ENCODE peak calls at places on chromosomes 16 and 17, in eight cellular contexts. V, I, N, D, Y, J, K and L are unnamed samples.

GRCh38 chr17:17355426-17355825 is 52.3 kb downstream of the NT5M start:
- DNase-seq in V (no peak), I (no peak), N (no peak), D (no peak), Y (no peak), J (peak; percentile 46), K (no peak), L (no peak)

GRCh38 chr16:82004651-82005490 is 6.4 kb downstream of the SDR42E1 start:
- DNase-seq in V (no peak), I (no peak), N (no peak), D (no peak), Y (no peak), J (no peak), K (no peak), L (peak; percentile 38)

GRCh38 chr17:72119963-72120877 is 600 bp upstream of the SOX9 start:
- DNase-seq in V (no peak), I (peak; percentile 66), N (peak; percentile 23), D (peak; percentile 57), Y (no peak), J (peak; percentile 72), K (peak; percentile 76), L (peak; percentile 58)

GRCh38 chr16:78505544-78506371 is 406.3 kb downstream of the WWOX start:
- DNase-seq in V (no peak), I (peak; percentile 71), N (peak; percentile 69), D (no peak), Y (peak; percentile 92), J (peak; percentile 68), K (peak; percentile 53), L (peak; percentile 47)

GRCh38 chr17:3735515-3735914 is 11.8 kb downstream of the HASPIN start:
- DNase-seq in V (no peak), I (no peak), N (no peak), D (no peak), Y (no peak), J (no peak), K (no peak), L (no peak)

GRCh38 chr16:3938843-3939624 is 58.5 kb upstream of the CREBBP start:
- DNase-seq in V (peak; percentile 50), I (peak; percentile 68), N (no peak), D (peak; percentile 49), Y (peak; percentile 45), J (peak; percentile 83), K (peak; percentile 90), L (no peak)

GRCh38 chr16:11411059-11411550 is 65.8 kb downstream of the RMI2 start:
- DNase-seq in V (no peak), I (no peak), N (no peak), D (no peak), Y (no peak), J (no peak), K (no peak), L (no peak)

GRCh38 chr17:21058098-21058893 is 15.5 kb upstream of the USP22 start:
- DNase-seq in V (no peak), I (no peak), N (no peak), D (no peak), Y (no peak), J (no peak), K (peak; percentile 57), L (no peak)

GRCh38 chr16:61936522-61936921 is 99.7 kb downstream of the CDH8 start:
- DNase-seq in V (no peak), I (no peak), N (no peak), D (no peak), Y (no peak), J (no peak), K (no peak), L (no peak)

GRCh38 chr17:81253358-81254131 is 14.4 kb downstream of the NDUFAF8 start:
- DNase-seq in V (peak; percentile 46), I (no peak), N (peak; percentile 66), D (no peak), Y (peak; percentile 53), J (no peak), K (no peak), L (peak; percentile 49)

GRCh38 chr17:82315703-82316358 is 1.6 kb downstream of the CD7 start:
- DNase-seq in V (peak; percentile 52), I (no peak), N (no peak), D (no peak), Y (no peak), J (no peak), K (no peak), L (peak; percentile 63)

GRCh38 chr17:62708587-62708986 is 81.1 kb downstream of the MRC2 start:
- DNase-seq in V (no peak), I (no peak), N (no peak), D (no peak), Y (no peak), J (no peak), K (peak; percentile 28), L (no peak)

GRCh38 chr17:34837796-34838195 is 123.5 kb downstream of the CCT6B start:
- DNase-seq in V (no peak), I (no peak), N (no peak), D (no peak), Y (no peak), J (no peak), K (peak; percentile 56), L (no peak)

GRCh38 chr16:1181715-1182671 is 29.1 kb downstream of the CACNA1H start:
- DNase-seq in V (no peak), I (peak; percentile 81), N (no peak), D (no peak), Y (peak; percentile 91), J (peak; percentile 87), K (no peak), L (peak; percentile 83)

GRCh38 chr16:70764632-70765031 is 36.3 kb downstream of the VAC14 start:
- DNase-seq in V (no peak), I (no peak), N (no peak), D (no peak), Y (no peak), J (no peak), K (no peak), L (no peak)

GRCh38 chr17:78494961-78495330 is 82.2 kb downstream of the DNAH17 start:
- DNase-seq in V (no peak), I (no peak), N (no peak), D (no peak), Y (no peak), J (no peak), K (no peak), L (no peak)

DNA sequence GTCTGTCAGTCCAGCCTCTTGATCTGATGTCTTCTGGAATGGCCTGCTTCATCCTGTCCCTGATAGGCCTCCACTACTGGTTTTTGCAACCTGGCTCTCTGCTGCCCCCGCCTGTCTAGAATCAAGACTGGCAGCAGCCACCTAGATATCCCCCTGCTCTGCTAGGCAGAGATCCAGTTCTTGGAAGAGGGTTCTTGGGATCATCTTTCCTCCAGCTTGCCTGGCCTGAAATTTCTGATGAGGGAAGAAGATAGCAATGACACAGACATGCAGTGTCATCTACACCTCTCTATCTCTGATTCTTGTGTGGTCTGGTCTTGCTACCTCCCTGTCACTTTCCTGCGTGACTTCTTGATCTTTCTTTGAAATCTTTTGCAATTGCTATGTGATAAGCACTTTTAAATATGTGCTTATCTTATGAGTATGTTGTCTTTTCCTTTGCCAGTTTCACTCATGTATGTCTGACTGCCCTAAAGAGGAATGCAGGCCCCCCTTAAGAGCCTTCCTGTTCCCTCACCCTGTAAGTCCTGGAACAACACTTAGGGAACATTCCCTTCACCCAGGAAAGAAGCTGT is 20.3 kb upstream of the NFATC3 start:
- DNase-seq in V (peak; percentile 58), I (peak; percentile 75), N (peak; percentile 64), D (no peak), Y (peak; percentile 65), J (peak; percentile 89), K (peak; percentile 77), L (peak; percentile 40)
- TF ChIP-seq CTCF in V (peak; percentile 85), I (peak; percentile 86), N (peak; percentile 68), D (peak; percentile 84), Y (peak; percentile 50), J (peak; percentile 87), K (peak; percentile 84), L (peak; percentile 68)

GRCh38 chr17:944266-944665 is 35.3 kb downstream of the NXN start:
- DNase-seq in V (no peak), I (no peak), N (no peak), D (no peak), Y (no peak), J (no peak), K (no peak), L (no peak)
- H3K27ac ChIP-seq in V (no peak overlapping the region), I (no peak overlapping the region), N (no peak overlapping the region), D (no peak overlapping the region), Y (peak overlapping the region; percentile 80), J (no peak overlapping the region), K (peak overlapping the region; percentile 26), L (no peak overlapping the region)

GRCh38 chr17:74104921-74105320 is 98.6 kb upstream of the RPL38 start:
- DNase-seq in V (no peak), I (no peak), N (no peak), D (no peak), Y (no peak), J (no peak), K (no peak), L (no peak)
- H3K9me3 ChIP-seq in V (no peaks in the 10 kb centered on the region), I (no peaks in the 10 kb centered on the region), N (no peaks in the 10 kb centered on the region), D (no peaks in the 10 kb centered on the region), Y (no peaks in the 10 kb centered on the region), J (no peaks in the 10 kb centered on the region), K (no peaks in the 10 kb centered on the region), L (no peaks in the 10 kb centered on the region)

DNA sequence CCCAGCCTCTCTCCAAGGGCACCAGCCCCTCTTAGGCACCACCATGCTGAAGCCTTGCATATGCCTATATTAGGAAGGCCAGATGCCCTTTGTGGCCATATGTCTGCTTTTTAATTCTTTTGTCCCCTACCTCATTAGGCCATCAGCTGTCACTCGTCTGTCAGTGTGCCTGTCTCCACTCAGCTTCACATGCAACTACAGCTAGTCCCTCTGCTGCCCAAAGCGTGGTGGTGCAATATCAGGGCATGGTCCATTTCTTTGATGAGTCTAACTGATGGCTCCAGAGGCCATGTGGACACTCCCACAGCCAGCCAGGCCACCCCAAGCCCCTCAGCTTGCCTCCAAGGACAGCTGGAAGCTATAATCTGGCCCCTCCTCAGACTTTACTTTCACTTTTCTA is 36.3 kb downstream of the MYO18A start:
- DNase-seq in V (no peak), I (peak; percentile 65), N (no peak), D (peak; percentile 35), Y (no peak), J (no peak), K (peak; percentile 69), L (no peak)
- TF ChIP-seq CTCF in V (no peak), I (peak; percentile 38), N (peak; percentile 26), D (peak; percentile 46), Y (no peak), J (peak; percentile 40), K (peak; percentile 63), L (no peak)